ENCODE peak calls at places on chromosomes 16 and 17, in six cellular contexts. N is NCI-H2107; V is H9; Z is HuH-7.5; S is stimulated activated CD8-positive, alpha-beta memory T cell treated with anti-CD3 and anti-CD28 coated beads, Interleukin-4, amount 100 ng/mL, for 1 hour; U is stimulated activated CD4-positive, alpha-beta T cell treated with anti-CD3 and anti-CD28 coated beads, Interleukin-1b, Interleukin-23, amount 100 ng/mL, for 24 hours. J is an unnamed sample.

GRCh38 chr16:78706637-78707036 is 607.2 kb downstream of the WWOX start:
- DNase-seq in N (no peak), V (no peak), Z (no peak), S (no peak), U (no peak), J (no peak)

GRCh38 chr17:55726440-55726839 is 3.8 kb upstream of the TMEM100 start:
- DNase-seq in N (no peak), V (no peak), Z (no peak), S (no peak), U (no peak), J (no peak)

GRCh38 chr17:7916799-7917198 is 710 bp upstream of the RNF227 start:
- DNase-seq in N (no peak), V (no peak), Z (no peak), S (no peak), U (no peak), J (no peak)

GRCh38 chr16:72530434-72530833 is 358.5 kb upstream of the PMFBP1 start:
- DNase-seq in N (no peak), V (no peak), Z (no peak), S (no peak), U (no peak), J (no peak)

GRCh38 chr17:12406623-12407228 is 259.0 kb upstream of the MYOCD start:
- DNase-seq in N (no peak), V (no peak), Z (no peak), S (no peak), U (no peak), J (no peak)

GRCh38 chr17:83195330-83196087 is 116.1 kb downstream of the METRNL start:
- DNase-seq in N (no peak), V (no peak), Z (no peak), S (no peak), U (no peak), J (no peak)

GRCh38 chr16:29745853-29746345 is at the start of gene C16orf54:
- DNase-seq in N (no peak), V (no peak), Z (no peak), S (peak), U (peak), J (no peak)

GRCh38 chr17:73952498-73953205 is 250.8 kb upstream of the RPL38 start:
- DNase-seq in N (no peak), V (peak), Z (no peak), S (no peak), U (no peak), J (no peak)

GRCh38 chr16:87607223-87607622 is 4.9 kb downstream of the JPH3 start:
- DNase-seq in N (no peak), V (no peak), Z (no peak), S (no peak), U (no peak), J (no peak)

GRCh38 chr17:4789701-4789950 is 862 bp downstream of the GLTPD2 start:
- DNase-seq in N (no peak), V (no peak), Z (no peak), S (no peak), U (no peak), J (no peak)

GRCh38 chr17:56679767-56680422 is 86.4 kb downstream of the NOG start:
- DNase-seq in N (no peak), V (no peak), Z (no peak), S (no peak), U (no peak), J (no peak)

GRCh38 chr16:84718-85452 is 6.9 kb downstream of the MPG start:
- DNase-seq in N (no peak), V (no peak), Z (no peak), S (peak), U (no peak), J (no peak)

GRCh38 chr16:12518238-12519004 is 285.3 kb downstream of the CPPED1 start:
- DNase-seq in N (no peak), V (no peak), Z (no peak), S (no peak), U (no peak), J (no peak)

GRCh38 chr16:54466233-54466632 is 179.6 kb upstream of the IRX3 start:
- DNase-seq in N (no peak), V (no peak), Z (no peak), S (no peak), U (no peak), J (no peak)

GRCh38 chr17:7018331-7018964 is 4.4 kb upstream of the BCL6B start:
- DNase-seq in N (no peak), V (no peak), Z (no peak), S (no peak), U (no peak), J (no peak)

GRCh38 chr17:17784599-17785264 is 52.1 kb downstream of the SREBF1 start:
- DNase-seq in N (no peak), V (no peak), Z (peak), S (no peak), U (no peak), J (no peak)

GRCh38 chr16:25893332-25893731 is 201.6 kb downstream of the HS3ST4 start:
- DNase-seq in N (no peak), V (no peak), Z (no peak), S (no peak), U (no peak), J (no peak)

GRCh38 chr16:85286970-85287814 is 174.9 kb upstream of the CIBAR2 start:
- DNase-seq in N (no peak), V (no peak), Z (no peak), S (no peak), U (no peak), J (no peak)

GRCh38 chr16:31329671-31330552 is 25.1 kb upstream of the ITGAX start:
- DNase-seq in N (no peak), V (no peak), Z (no peak), S (no peak), U (no peak), J (no peak)

GRCh38 chr17:36547776-36548175 is 3.1 kb downstream of the GGNBP2 start:
- DNase-seq in N (no peak), V (no peak), Z (no peak), S (no peak), U (no peak), J (no peak)

GRCh38 chr17:54899721-54900456 is 763 bp upstream of the TOM1L1 start:
- DNase-seq in N (no peak), V (peak), Z (no peak), S (no peak), U (no peak), J (no peak)

GRCh38 chr16:2507679-2508064 is 6.1 kb upstream of the ATP6V0C start:
- DNase-seq in N (no peak), V (no peak), Z (no peak), S (no peak), U (no peak), J (no peak)

GRCh38 chr17:945672-946071 is 33.9 kb downstream of the NXN start:
- DNase-seq in N (no peak), V (no peak), Z (no peak), S (no peak), U (no peak), J (no peak)

GRCh38 chr17:19348081-19348650 is 14.4 kb downstream of the B9D1 start:
- DNase-seq in N (no peak), V (no peak), Z (no peak), S (no peak), U (no peak), J (no peak)

GRCh38 chr16:17347624-17348023 is 123.1 kb downstream of the XYLT1 start:
- DNase-seq in N (no peak), V (no peak), Z (no peak), S (no peak), U (no peak), J (no peak)

GRCh38 chr17:81221371-81221841 is 1.4 kb downstream of the CEP131 start:
- DNase-seq in N (no peak), V (no peak), Z (no peak), S (no peak), U (no peak), J (no peak)

GRCh38 chr17:75288784-75289121 is 480 bp downstream of the SLC25A19 start:
- DNase-seq in N (peak), V (peak), Z (peak), S (no peak), U (no peak), J (peak)

GRCh38 chr17:68906638-68907037 is 48.6 kb downstream of the ABCA8 start:
- DNase-seq in N (no peak), V (no peak), Z (no peak), S (no peak), U (no peak), J (no peak)

GRCh38 chr16:28610595-28611270 is 889 bp upstream of the SULT1A1 start:
- DNase-seq in N (no peak), V (peak), Z (no peak), S (no peak), U (no peak), J (no peak)

GRCh38 chr17:57464191-57464864 is 208.0 kb downstream of the MSI2 start:
- DNase-seq in N (no peak), V (no peak), Z (no peak), S (no peak), U (no peak), J (no peak)

GRCh38 chr16:86011532-86011931 is 112.6 kb downstream of the IRF8 start:
- DNase-seq in N (no peak), V (no peak), Z (no peak), S (no peak), U (no peak), J (no peak)

GRCh38 chr17:64447526-64447925 is 1.4 kb upstream of the MILR1 start:
- DNase-seq in N (no peak), V (no peak), Z (no peak), S (no peak), U (no peak), J (no peak)

GRCh38 chr17:40341808-40342574 is 22.5 kb downstream of the GJD3 start:
- DNase-seq in N (no peak), V (peak), Z (peak), S (no peak), U (no peak), J (no peak)

J was measured in NCI-H187 treated with DMSO at 0.1 percent for 48 hours.